ENCODE peak calls at places on chromosome 15, in ten cellular contexts. Y is sigmoid colon; Z is uterus; R is heart left ventricle; A is CD8-positive, alpha-beta T cell; B is GM23248; S is fibroblast of the aortic adventitia; T is CD4-positive, CD25-positive, alpha-beta regulatory T cell; F is neural progenitor cell; M is PC-9. H is an unnamed sample.
A peak's percentile ranks its signal among the peaks of the same experiment; 100 is the strongest.

GRCh38 chr15:76060098-76060989 is 559 bp downstream of the TMEM266 start:
- DNase-seq in Y (no peak), Z (no peak), R (no peak), A (peak; percentile 15), B (no peak), S (peak; percentile 3), T (no peak), F (no peak), M (no peak), H (no peak)

GRCh38 chr15:101140697-101141065 is 111.2 kb downstream of the CHSY1 start:
- DNase-seq in Y (no peak), Z (no peak), R (no peak), A (no peak), B (no peak), S (no peak), T (no peak), F (no peak), M (no peak), H (no peak)

GRCh38 chr15:38217181-38217580 is 35.5 kb upstream of the SPRED1 start:
- DNase-seq in Y (no peak), Z (no peak), R (no peak), A (no peak), B (peak; percentile 49), S (peak; percentile 56), T (no peak), F (no peak), M (peak; percentile 50), H (no peak)

GRCh38 chr15:87929835-87930234 is 326.7 kb downstream of the NTRK3 start:
- DNase-seq in Y (no peak), Z (no peak), R (no peak), A (no peak), B (no peak), S (no peak), T (no peak), F (no peak), M (no peak), H (no peak)

GRCh38 chr15:96345560-96346389 is 15.3 kb downstream of the NR2F2 start:
- DNase-seq in Y (peak; percentile 89), Z (peak; percentile 83), R (peak; percentile 85), A (no peak), B (peak; percentile 88), S (peak; percentile 85), T (no peak), F (peak; percentile 92), M (no peak), H (peak; percentile 62)

GRCh38 chr15:45121706-45122417 is 7.7 kb downstream of the DUOXA2 start:
- DNase-seq in Y (no peak), Z (no peak), R (no peak), A (no peak), B (peak; percentile 96), S (peak; percentile 82), T (no peak), F (no peak), M (peak; percentile 64), H (no peak)

GRCh38 chr15:34855893-34856292 is 60.5 kb upstream of the ACTC1 start:
- DNase-seq in Y (no peak), Z (no peak), R (peak; percentile 30), A (no peak), B (peak; percentile 85), S (peak; percentile 53), T (no peak), F (no peak), M (no peak), H (no peak)

GRCh38 chr15:63046927-63047760 is 4.6 kb downstream of the TPM1 start:
- DNase-seq in Y (no peak), Z (no peak), R (no peak), A (no peak), B (peak; percentile 69), S (peak; percentile 63), T (no peak), F (peak; percentile 50), M (no peak), H (no peak)

GRCh38 chr15:37289109-37289765 is 188.9 kb upstream of the MEIS2 start:
- DNase-seq in Y (no peak), Z (no peak), R (no peak), A (no peak), B (peak; percentile 53), S (peak; percentile 5), T (no peak), F (peak; percentile 50), M (no peak), H (no peak)

GRCh38 chr15:89196994-89197393 is 24.4 kb downstream of the RLBP1 start:
- DNase-seq in Y (no peak), Z (no peak), R (no peak), A (no peak), B (no peak), S (no peak), T (no peak), F (no peak), M (no peak), H (peak; percentile 59)

GRCh38 chr15:79811406-79812405 is 85.1 kb downstream of the MTHFS start:
- DNase-seq in Y (peak; percentile 87), Z (peak; percentile 29), R (peak; percentile 83), A (no peak), B (peak; percentile 78), S (peak; percentile 92), T (no peak), F (no peak), M (no peak), H (no peak)

GRCh38 chr15:97235285-97235985 is 725.1 kb upstream of the ARRDC4 start:
- DNase-seq in Y (no peak), Z (peak; percentile 58), R (peak; percentile 24), A (peak; percentile 9), B (peak; percentile 71), S (peak; percentile 40), T (peak; percentile 1), F (peak; percentile 78), M (no peak), H (peak; percentile 41)

GRCh38 chr15:45919806-45920205 is 285.0 kb downstream of the SQOR start:
- DNase-seq in Y (no peak), Z (no peak), R (no peak), A (no peak), B (peak; percentile 1), S (no peak), T (no peak), F (no peak), M (peak; percentile 92), H (no peak)

GRCh38 chr15:43266386-43266785 is 342 bp downstream of the TGM5 start:
- DNase-seq in Y (no peak), Z (no peak), R (no peak), A (no peak), B (no peak), S (no peak), T (no peak), F (no peak), M (no peak), H (no peak)

GRCh38 chr15:94229591-94230365 is 1.6 kb upstream of the MCTP2 start:
- DNase-seq in Y (no peak), Z (no peak), R (no peak), A (peak; percentile 23), B (no peak), S (no peak), T (peak; percentile 3), F (no peak), M (no peak), H (no peak)

GRCh38 chr15:59644757-59645156 is 12.6 kb downstream of the GTF2A2 start:
- DNase-seq in Y (no peak), Z (no peak), R (no peak), A (no peak), B (peak; percentile 36), S (no peak), T (no peak), F (no peak), M (no peak), H (no peak)

GRCh38 chr15:52483712-52484111 is 45.0 kb downstream of the MYO5A start:
- DNase-seq in Y (no peak), Z (no peak), R (no peak), A (no peak), B (peak; percentile 78), S (peak; percentile 68), T (no peak), F (no peak), M (no peak), H (no peak)

GRCh38 chr15:32903591-32903990 is 185.8 kb downstream of the GREM1 start:
- DNase-seq in Y (no peak), Z (no peak), R (no peak), A (no peak), B (no peak), S (no peak), T (no peak), F (no peak), M (no peak), H (no peak)

GRCh38 chr15:51160484-51160883 is 65.8 kb upstream of the TNFAIP8L3 start:
- DNase-seq in Y (no peak), Z (no peak), R (no peak), A (no peak), B (no peak), S (no peak), T (no peak), F (no peak), M (no peak), H (no peak)

GRCh38 chr15:98292442-98293240 is 332.1 kb downstream of the ARRDC4 start:
- DNase-seq in Y (peak; percentile 70), Z (peak; percentile 20), R (peak; percentile 37), A (no peak), B (peak; percentile 36), S (peak; percentile 3), T (no peak), F (peak; percentile 84), M (no peak), H (peak; percentile 61)
- H3K4me3 ChIP-seq in Y (peak overlapping the region; percentile 6), Z (no peak overlapping the region), R (no peak overlapping the region), A (no peak overlapping the region), B (no peak overlapping the region), S (no peak overlapping the region), T (no peak overlapping the region), F (peak overlapping the region; percentile 57), M (no peak overlapping the region), H (no peak overlapping the region)

GRCh38 chr15:85542488-85542887 is 162.1 kb downstream of the AKAP13 start:
- DNase-seq in Y (no peak), Z (no peak), R (no peak), A (no peak), B (no peak), S (no peak), T (no peak), F (no peak), M (no peak), H (no peak)
- H3K4me3 ChIP-seq in Y (no peak overlapping the region), Z (no peak overlapping the region), R (no peak overlapping the region), A (no peak overlapping the region), B (no peak overlapping the region), S (no peak overlapping the region), T (no peak overlapping the region), F (no peak overlapping the region), M (no peak overlapping the region), H (no peak overlapping the region)

GRCh38 chr15:70112018-70112395 is 14.3 kb upstream of the TLE3 start:
- DNase-seq in Y (no peak), Z (no peak), R (no peak), A (no peak), B (peak; percentile 53), S (no peak), T (no peak), F (no peak), M (no peak), H (no peak)
- H3K4me3 ChIP-seq in Y (no peak overlapping the region), Z (no peak overlapping the region), R (no peak overlapping the region), A (no peak overlapping the region), B (no peak overlapping the region), S (no peak overlapping the region), T (no peak overlapping the region), F (no peak overlapping the region), M (no peak overlapping the region), H (no peak overlapping the region)

DNA sequence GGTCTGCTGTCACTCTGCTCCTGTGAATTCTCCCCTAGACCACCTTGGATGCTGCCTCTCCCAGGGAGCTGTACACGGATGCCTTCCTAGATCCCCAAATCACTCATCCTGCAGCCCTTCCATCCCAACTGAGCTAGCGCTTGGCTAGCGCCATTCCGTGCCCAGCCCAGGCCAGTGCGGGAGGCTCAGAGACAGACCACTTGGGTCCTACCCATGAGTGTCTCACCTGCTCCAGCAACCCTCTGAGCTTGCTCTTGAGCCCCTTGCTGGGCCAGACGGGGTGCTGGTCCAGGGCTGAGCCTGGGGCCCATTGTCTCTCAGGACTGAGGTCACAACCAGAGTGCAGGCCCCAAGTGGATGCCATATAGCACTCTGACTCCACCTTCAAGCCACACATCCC is 17.7 kb downstream of the SH2D7 start:
- DNase-seq in Y (peak; percentile 52), Z (no peak), R (no peak), A (no peak), B (no peak), S (no peak), T (no peak), F (no peak), M (no peak), H (no peak)
- H3K4me3 ChIP-seq in Y (no peak overlapping the region), Z (no peak overlapping the region), R (no peak overlapping the region), A (no peak overlapping the region), B (no peak overlapping the region), S (no peak overlapping the region), T (no peak overlapping the region), F (no peak overlapping the region), M (no peak overlapping the region), H (no peak overlapping the region)